ENCODE peak calls at places on chromosomes 16 and 17, in ten cellular contexts. One of them, this sample, is unnamed.

GRCh38 chr17:77840156-77840555 is 118.3 kb upstream of the TNRC6C start:
- DNase-seq in adrenal gland: peak; percentile 68
- DNase-seq in esophagus squamous epithelium: no peak
- DNase-seq in left ventricle myocardium inferior: peak; percentile 22
- DNase-seq in Calu3: no peak
- DNase-seq in left lung: peak; percentile 22
- DNase-seq in cardiac muscle cell: no peak
- DNase-seq in CD8-positive, alpha-beta T cell: no peak
- DNase-seq in neural progenitor cell: no peak
- DNase-seq in GM20000: no peak
- DNase-seq in this sample: no peak

GRCh38 chr16:47887496-47887895 is 268.3 kb downstream of the ABCC12 start:
- DNase-seq in adrenal gland: no peak
- DNase-seq in esophagus squamous epithelium: no peak
- DNase-seq in left ventricle myocardium inferior: no peak
- DNase-seq in Calu3: no peak
- DNase-seq in left lung: no peak
- DNase-seq in cardiac muscle cell: no peak
- DNase-seq in CD8-positive, alpha-beta T cell: no peak
- DNase-seq in neural progenitor cell: peak; percentile 47
- DNase-seq in GM20000: no peak
- DNase-seq in this sample: no peak

GRCh38 chr17:22221344-22221743 is 529.0 kb downstream of the KCNJ18 start:
- DNase-seq in adrenal gland: no peak
- DNase-seq in esophagus squamous epithelium: no peak
- DNase-seq in left ventricle myocardium inferior: no peak
- DNase-seq in Calu3: no peak
- DNase-seq in left lung: no peak
- DNase-seq in cardiac muscle cell: no peak
- DNase-seq in CD8-positive, alpha-beta T cell: no peak
- DNase-seq in neural progenitor cell: no peak
- DNase-seq in GM20000: no peak
- DNase-seq in this sample: no peak

GRCh38 chr17:45973099-45973838 is 25.8 kb upstream of the STH start:
- DNase-seq in adrenal gland: no peak
- DNase-seq in esophagus squamous epithelium: no peak
- DNase-seq in left ventricle myocardium inferior: peak; percentile 63
- DNase-seq in Calu3: no peak
- DNase-seq in left lung: no peak
- DNase-seq in cardiac muscle cell: no peak
- DNase-seq in CD8-positive, alpha-beta T cell: no peak
- DNase-seq in neural progenitor cell: no peak
- DNase-seq in GM20000: no peak
- DNase-seq in this sample: no peak

GRCh38 chr17:77493238-77493812 is 352.6 kb downstream of the SEC14L1 start:
- DNase-seq in adrenal gland: peak; percentile 32
- DNase-seq in esophagus squamous epithelium: no peak
- DNase-seq in left ventricle myocardium inferior: peak; percentile 16
- DNase-seq in Calu3: no peak
- DNase-seq in left lung: peak; percentile 47
- DNase-seq in cardiac muscle cell: no peak
- DNase-seq in CD8-positive, alpha-beta T cell: no peak
- DNase-seq in neural progenitor cell: peak; percentile 59
- DNase-seq in GM20000: no peak
- DNase-seq in this sample: no peak

GRCh38 chr16:46757339-46758050 is 9.4 kb upstream of the MYLK3 start:
- DNase-seq in adrenal gland: no peak
- DNase-seq in esophagus squamous epithelium: no peak
- DNase-seq in left ventricle myocardium inferior: peak; percentile 84
- DNase-seq in Calu3: peak; percentile 48
- DNase-seq in left lung: no peak
- DNase-seq in cardiac muscle cell: peak; percentile 90
- DNase-seq in CD8-positive, alpha-beta T cell: no peak
- DNase-seq in neural progenitor cell: peak; percentile 28
- DNase-seq in GM20000: no peak
- DNase-seq in this sample: no peak

GRCh38 chr16:31291376-31291775 is 31.6 kb downstream of the ITGAM start:
- DNase-seq in adrenal gland: no peak
- DNase-seq in esophagus squamous epithelium: no peak
- DNase-seq in left ventricle myocardium inferior: no peak
- DNase-seq in Calu3: no peak
- DNase-seq in left lung: no peak
- DNase-seq in cardiac muscle cell: no peak
- DNase-seq in CD8-positive, alpha-beta T cell: no peak
- DNase-seq in neural progenitor cell: no peak
- DNase-seq in GM20000: no peak
- DNase-seq in this sample: no peak

GRCh38 chr16:22077700-22078313 is 14.5 kb upstream of the VWA3A start:
- DNase-seq in adrenal gland: peak; percentile 72
- DNase-seq in esophagus squamous epithelium: no peak
- DNase-seq in left ventricle myocardium inferior: peak; percentile 41
- DNase-seq in Calu3: peak; percentile 85
- DNase-seq in left lung: peak; percentile 43
- DNase-seq in cardiac muscle cell: peak; percentile 71
- DNase-seq in CD8-positive, alpha-beta T cell: peak; percentile 49
- DNase-seq in neural progenitor cell: peak; percentile 77
- DNase-seq in GM20000: peak; percentile 70
- DNase-seq in this sample: peak; percentile 56

GRCh38 chr17:20074001-20074400 is 64.8 kb downstream of the SPECC1 start:
- DNase-seq in adrenal gland: no peak
- DNase-seq in esophagus squamous epithelium: no peak
- DNase-seq in left ventricle myocardium inferior: no peak
- DNase-seq in Calu3: no peak
- DNase-seq in left lung: no peak
- DNase-seq in cardiac muscle cell: no peak
- DNase-seq in CD8-positive, alpha-beta T cell: no peak
- DNase-seq in neural progenitor cell: no peak
- DNase-seq in GM20000: no peak
- DNase-seq in this sample: no peak

GRCh38 chr17:45784583-45785372 is 658 bp downstream of the CRHR1 start:
- DNase-seq in adrenal gland: peak; percentile 29
- DNase-seq in esophagus squamous epithelium: no peak
- DNase-seq in left ventricle myocardium inferior: peak; percentile 17
- DNase-seq in Calu3: peak; percentile 67
- DNase-seq in left lung: no peak
- DNase-seq in cardiac muscle cell: peak; percentile 47
- DNase-seq in CD8-positive, alpha-beta T cell: peak; percentile 21
- DNase-seq in neural progenitor cell: peak; percentile 79
- DNase-seq in GM20000: peak; percentile 78
- DNase-seq in this sample: no peak

GRCh38 chr16:83561876-83562275 is 245.9 kb upstream of the HSBP1 start:
- DNase-seq in adrenal gland: no peak
- DNase-seq in esophagus squamous epithelium: no peak
- DNase-seq in left ventricle myocardium inferior: no peak
- DNase-seq in Calu3: no peak
- DNase-seq in left lung: no peak
- DNase-seq in cardiac muscle cell: peak; percentile 76
- DNase-seq in CD8-positive, alpha-beta T cell: no peak
- DNase-seq in neural progenitor cell: peak; percentile 63
- DNase-seq in GM20000: no peak
- DNase-seq in this sample: no peak

DNA sequence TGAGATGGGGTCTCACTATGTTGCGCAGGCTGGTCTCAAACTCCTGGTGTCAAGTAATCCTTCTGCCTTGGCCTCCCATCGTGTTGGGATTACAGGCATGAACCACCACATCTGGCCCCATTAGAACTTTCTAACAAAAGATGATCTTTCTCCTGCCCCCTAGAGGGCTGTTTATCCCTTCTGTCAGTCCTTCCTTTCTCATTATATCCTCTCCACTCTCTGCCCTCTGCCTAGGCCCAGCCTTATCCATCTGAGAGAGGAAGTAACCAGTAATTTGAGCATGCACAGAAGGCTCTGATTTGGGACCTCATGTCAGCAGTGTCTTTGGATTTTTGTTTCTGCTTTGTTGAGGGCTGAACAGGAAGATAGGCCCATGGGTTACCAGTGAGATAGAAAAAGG is 4.4 kb upstream of the DHX40 start:
- DNase-seq in adrenal gland: no peak
- DNase-seq in esophagus squamous epithelium: no peak
- DNase-seq in left ventricle myocardium inferior: no peak
- DNase-seq in Calu3: peak; percentile 6
- DNase-seq in left lung: no peak
- DNase-seq in cardiac muscle cell: peak; percentile 5
- DNase-seq in CD8-positive, alpha-beta T cell: no peak
- DNase-seq in neural progenitor cell: peak; percentile 22
- DNase-seq in GM20000: peak; percentile 29
- DNase-seq in this sample: no peak
- TF ChIP-seq CTCF in adrenal gland: no peak
- TF ChIP-seq CTCF in esophagus squamous epithelium: no peak
- TF ChIP-seq CTCF in left ventricle myocardium inferior: peak; percentile 28
- TF ChIP-seq CTCF in Calu3: no peak
- TF ChIP-seq CTCF in left lung: no peak
- TF ChIP-seq CTCF in cardiac muscle cell: peak; percentile 44
- TF ChIP-seq CTCF in CD8-positive, alpha-beta T cell: peak; percentile 20
- TF ChIP-seq CTCF in neural progenitor cell: peak; percentile 32
- TF ChIP-seq CTCF in GM20000: no peak
- TF ChIP-seq CTCF in this sample: no peak

DNA sequence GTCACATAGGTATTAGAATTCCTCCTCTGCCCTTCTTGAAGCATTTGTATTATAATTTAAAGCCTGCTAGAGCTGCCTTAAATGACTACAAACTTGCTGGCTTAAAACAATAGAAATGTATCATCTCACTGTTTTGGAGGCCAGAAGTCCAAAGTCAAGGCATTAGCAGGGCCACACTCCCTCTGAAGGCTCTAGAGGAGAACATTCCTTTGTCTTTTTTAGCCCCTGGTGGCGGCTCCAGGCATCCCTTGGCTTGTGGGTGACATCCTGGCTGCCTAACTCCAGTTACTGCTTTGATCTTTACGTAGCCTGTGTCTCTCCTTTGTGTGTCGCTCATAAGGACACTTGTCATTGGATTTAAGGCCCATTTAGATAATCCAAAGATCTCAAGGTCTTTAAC is 186.6 kb upstream of the SALL1 start:
- DNase-seq in adrenal gland: no peak
- DNase-seq in esophagus squamous epithelium: no peak
- DNase-seq in left ventricle myocardium inferior: no peak
- DNase-seq in Calu3: peak; percentile 14
- DNase-seq in left lung: no peak
- DNase-seq in cardiac muscle cell: no peak
- DNase-seq in CD8-positive, alpha-beta T cell: no peak
- DNase-seq in neural progenitor cell: peak; percentile 20
- DNase-seq in GM20000: no peak
- DNase-seq in this sample: no peak
- TF ChIP-seq CTCF in adrenal gland: no peak
- TF ChIP-seq CTCF in esophagus squamous epithelium: peak; percentile 4
- TF ChIP-seq CTCF in left ventricle myocardium inferior: no peak
- TF ChIP-seq CTCF in Calu3: no peak
- TF ChIP-seq CTCF in left lung: no peak
- TF ChIP-seq CTCF in cardiac muscle cell: peak; percentile 14
- TF ChIP-seq CTCF in CD8-positive, alpha-beta T cell: no peak
- TF ChIP-seq CTCF in neural progenitor cell: peak; percentile 42
- TF ChIP-seq CTCF in GM20000: no peak
- TF ChIP-seq CTCF in this sample: no peak

GRCh38 chr17:61492759-61493526 is 40.7 kb downstream of the TBX4 start:
- DNase-seq in adrenal gland: no peak
- DNase-seq in esophagus squamous epithelium: no peak
- DNase-seq in left ventricle myocardium inferior: no peak
- DNase-seq in Calu3: no peak
- DNase-seq in left lung: no peak
- DNase-seq in cardiac muscle cell: no peak
- DNase-seq in CD8-positive, alpha-beta T cell: no peak
- DNase-seq in neural progenitor cell: no peak
- DNase-seq in GM20000: no peak
- DNase-seq in this sample: no peak
- TF ChIP-seq CTCF in adrenal gland: no peak
- TF ChIP-seq CTCF in esophagus squamous epithelium: no peak
- TF ChIP-seq CTCF in left ventricle myocardium inferior: no peak
- TF ChIP-seq CTCF in Calu3: no peak
- TF ChIP-seq CTCF in left lung: no peak
- TF ChIP-seq CTCF in cardiac muscle cell: no peak
- TF ChIP-seq CTCF in CD8-positive, alpha-beta T cell: no peak
- TF ChIP-seq CTCF in neural progenitor cell: no peak
- TF ChIP-seq CTCF in GM20000: no peak
- TF ChIP-seq CTCF in this sample: no peak

DNA sequence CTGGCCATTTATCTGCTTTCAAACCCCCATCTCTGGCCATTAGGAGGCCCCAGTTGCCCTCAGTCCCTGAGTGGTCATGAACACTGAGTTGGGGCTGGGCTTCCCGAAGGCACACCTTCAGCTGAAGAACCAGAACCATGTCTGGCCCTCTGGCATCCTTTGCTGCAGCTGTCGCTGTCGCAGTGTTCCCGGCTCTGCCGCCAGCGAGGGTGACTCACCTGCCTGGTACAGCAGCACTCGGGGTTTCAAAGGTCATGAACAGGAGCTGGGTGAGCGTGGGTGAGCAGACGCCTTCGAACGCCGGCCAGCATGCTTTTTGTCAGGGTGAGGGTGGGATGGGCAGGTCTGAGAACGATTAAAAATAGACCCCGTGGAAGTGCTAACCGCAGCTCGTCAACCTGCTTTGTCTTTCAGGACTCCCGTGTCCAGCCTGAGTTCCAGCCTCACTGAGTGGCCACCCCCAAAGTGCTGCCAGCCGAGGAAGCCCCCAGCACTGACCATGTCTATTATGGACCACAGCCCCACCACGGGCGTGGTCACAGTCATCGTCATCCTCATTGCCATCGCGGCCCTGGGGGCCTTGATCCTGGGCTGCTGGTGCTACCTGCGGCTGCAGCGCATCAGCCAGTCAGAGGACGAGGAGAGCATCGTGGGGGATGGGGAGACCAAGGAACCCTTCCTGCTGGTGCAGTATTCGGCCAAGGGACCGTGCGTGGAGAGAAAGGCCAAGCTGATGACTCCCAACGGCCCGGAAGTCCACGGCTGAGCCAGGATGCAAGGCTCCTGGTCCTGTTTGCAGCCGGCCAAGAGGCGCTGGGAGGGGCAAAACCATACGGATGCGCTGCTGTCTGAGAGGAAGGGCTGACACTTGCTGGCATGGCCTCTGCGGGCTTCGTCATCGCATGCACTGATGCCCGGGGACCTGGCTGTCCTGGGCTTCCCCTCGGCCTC is 7.6 kb downstream of the SNN start:
- DNase-seq in adrenal gland: peak; percentile 89
- DNase-seq in esophagus squamous epithelium: no peak
- DNase-seq in left ventricle myocardium inferior: peak; percentile 44
- DNase-seq in Calu3: peak; percentile 85
- DNase-seq in left lung: no peak
- DNase-seq in cardiac muscle cell: no peak
- DNase-seq in CD8-positive, alpha-beta T cell: no peak
- DNase-seq in neural progenitor cell: no peak
- DNase-seq in GM20000: no peak
- DNase-seq in this sample: no peak
- TF ChIP-seq CTCF in adrenal gland: no peak
- TF ChIP-seq CTCF in esophagus squamous epithelium: no peak
- TF ChIP-seq CTCF in left ventricle myocardium inferior: no peak
- TF ChIP-seq CTCF in Calu3: no peak
- TF ChIP-seq CTCF in left lung: no peak
- TF ChIP-seq CTCF in cardiac muscle cell: no peak
- TF ChIP-seq CTCF in CD8-positive, alpha-beta T cell: no peak
- TF ChIP-seq CTCF in neural progenitor cell: no peak
- TF ChIP-seq CTCF in GM20000: no peak
- TF ChIP-seq CTCF in this sample: no peak